ENCODE peak calls at places on chromosomes 16 and 17, in six cellular contexts. V is activated CD8-positive, alpha-beta T cell treated with anti-CD3 and anti-CD28 coated beads for 36 hours; Y is mucosa of descending colon; B is fibroblast of the aortic adventitia; F is cardiac fibroblast; C is stomach. N is an unnamed sample.

GRCh38 chr17:48725294-48726064 is 2.5 kb downstream of the PRAC2 start:
- DNase-seq in B (no peak), Y (peak; percentile 19), C (no peak), V (no peak), F (no peak), N (no peak)

GRCh38 chr16:77993111-77993571 is 29.2 kb upstream of the CLEC3A start:
- DNase-seq in B (peak; percentile 77), V (no peak), C (no peak), F (no peak), Y (peak; percentile 9), N (no peak)

GRCh38 chr16:61237804-61238485 is 798.3 kb downstream of the CDH8 start:
- DNase-seq in B (no peak), F (no peak), V (no peak), C (no peak), Y (no peak), N (no peak)

GRCh38 chr17:46878055-46878454 is 26.7 kb downstream of the WNT9B start:
- DNase-seq in B (no peak), V (no peak), F (no peak), Y (peak; percentile 6), C (no peak), N (no peak)

GRCh38 chr17:10875984-10876555 is 38.2 kb upstream of the PIRT start:
- DNase-seq in V (peak; percentile 58), Y (peak; percentile 73), B (peak; percentile 27), C (peak; percentile 63), F (peak; percentile 26), N (peak; percentile 30)

GRCh38 chr16:21300309-21301167 is 22.4 kb upstream of the CRYM start:
- DNase-seq in C (peak; percentile 96), F (peak; percentile 100), Y (peak; percentile 100), B (peak; percentile 100), V (peak; percentile 73), N (peak; percentile 85)

GRCh38 chr16:78773316-78773715 is 673.9 kb downstream of the WWOX start:
- DNase-seq in F (no peak), Y (no peak), V (no peak), B (no peak), C (no peak), N (no peak)

GRCh38 chr16:30399435-30400186 is 4.4 kb downstream of the ZNF48 start:
- DNase-seq in B (no peak), F (no peak), V (no peak), Y (no peak), C (no peak), N (no peak)

GRCh38 chr16:22624038-22624656 is 113.5 kb downstream of the NPIPB5 start:
- DNase-seq in F (no peak), Y (no peak), C (no peak), B (no peak), V (no peak), N (no peak)

GRCh38 chr17:32487460-32488176 is 825 bp downstream of the CDK5R1 start:
- DNase-seq in V (peak; percentile 54), C (no peak), B (no peak), F (peak; percentile 12), Y (no peak), N (peak; percentile 69)

GRCh38 chr17:7404737-7405412 is 978 bp upstream of the TMEM256 start:
- DNase-seq in C (peak; percentile 60), V (no peak), Y (no peak), F (peak; percentile 26), B (peak; percentile 11), N (peak; percentile 81)

GRCh38 chr17:7405413-7405881 is 1.6 kb upstream of the TMEM256 start:
- DNase-seq in F (no peak), Y (no peak), V (no peak), B (peak; percentile 9), C (no peak), N (no peak)

GRCh38 chr17:7405882-7406825 is 1.5 kb upstream of the NLGN2 start:
- DNase-seq in Y (no peak), V (no peak), C (no peak), B (no peak), F (no peak), N (no peak)

GRCh38 chr17:7403043-7403901 is 625 bp downstream of the TMEM256 start:
- DNase-seq in C (peak; percentile 33), F (no peak), Y (peak; percentile 72), V (peak; percentile 55), B (no peak), N (no peak)

GRCh38 chr17:7403902-7404736 is at the start of gene TMEM256:
- DNase-seq in Y (peak; percentile 98), V (peak; percentile 99), B (peak; percentile 99), F (peak; percentile 100), C (peak; percentile 99), N (peak; percentile 97)
- TF ChIP-seq CTCF in Y (no peak), V (no peak), B (peak; percentile 11), F (no peak), C (no peak), N (no peak)

DNA sequence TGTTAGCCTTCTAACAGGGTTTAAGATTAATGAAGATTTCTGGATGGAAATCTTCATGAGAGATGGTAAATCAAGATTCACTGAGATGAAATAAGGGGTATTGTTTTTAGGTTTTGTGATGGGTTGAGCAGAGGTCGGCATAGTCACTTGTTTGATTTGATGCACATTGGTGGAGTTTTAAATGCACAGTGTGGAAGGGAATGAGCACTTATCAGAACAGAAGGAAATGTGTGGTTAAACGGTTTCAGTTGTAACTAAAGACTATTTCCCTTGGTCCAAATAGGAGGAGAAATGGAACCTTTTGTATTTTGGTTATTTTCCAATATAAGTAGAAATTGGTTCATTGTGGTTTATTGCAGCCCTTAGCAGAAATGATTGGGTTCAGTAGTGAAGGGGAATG is 34.1 kb downstream of the CBFB start:
- DNase-seq in C (no peak), F (no peak), Y (no peak), B (no peak), V (no peak), N (no peak)
- TF ChIP-seq CTCF in C (no peak), F (no peak), Y (no peak), B (no peak), V (no peak), N (no peak)

DNA sequence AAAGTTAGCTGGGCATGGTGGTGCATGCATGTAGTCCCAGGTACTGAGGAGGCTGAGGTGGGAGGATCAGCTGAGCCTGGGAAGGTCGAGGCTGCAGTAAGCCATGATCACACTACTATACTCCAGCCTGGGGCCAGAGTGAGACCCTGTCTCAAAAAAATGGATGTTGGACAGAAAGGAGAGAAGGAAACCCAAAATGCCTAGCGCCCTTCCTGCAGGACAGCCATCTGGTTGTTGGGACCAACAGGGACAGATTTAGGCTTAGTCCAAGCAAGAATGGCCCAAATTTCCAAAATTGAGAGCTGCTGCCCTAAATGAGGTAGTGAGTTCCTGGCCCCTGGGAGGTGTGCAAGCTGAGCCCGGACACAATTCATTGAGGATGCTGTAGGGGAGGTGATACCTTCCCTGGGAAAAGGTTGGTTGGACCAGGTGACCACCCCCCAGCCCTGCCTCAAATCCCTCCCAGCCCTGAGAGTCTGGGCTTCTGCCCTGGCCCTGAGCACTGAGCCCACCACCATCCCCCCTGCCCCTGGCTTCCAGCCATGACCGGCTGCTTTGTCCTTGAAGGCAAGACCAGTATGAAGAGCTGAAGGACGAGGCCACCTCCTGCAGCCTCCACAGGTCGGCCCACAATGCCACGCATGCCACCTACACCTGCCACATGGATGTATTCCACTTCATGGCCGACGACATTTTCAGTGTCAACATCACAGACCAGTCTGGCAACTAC is 35.1 kb downstream of the IL21R start:
- DNase-seq in B (no peak), C (peak; percentile 24), Y (no peak), V (peak; percentile 0), F (no peak), N (no peak)
- TF ChIP-seq CTCF in B (no peak), C (no peak), Y (no peak), V (no peak), F (no peak), N (no peak)

DNA sequence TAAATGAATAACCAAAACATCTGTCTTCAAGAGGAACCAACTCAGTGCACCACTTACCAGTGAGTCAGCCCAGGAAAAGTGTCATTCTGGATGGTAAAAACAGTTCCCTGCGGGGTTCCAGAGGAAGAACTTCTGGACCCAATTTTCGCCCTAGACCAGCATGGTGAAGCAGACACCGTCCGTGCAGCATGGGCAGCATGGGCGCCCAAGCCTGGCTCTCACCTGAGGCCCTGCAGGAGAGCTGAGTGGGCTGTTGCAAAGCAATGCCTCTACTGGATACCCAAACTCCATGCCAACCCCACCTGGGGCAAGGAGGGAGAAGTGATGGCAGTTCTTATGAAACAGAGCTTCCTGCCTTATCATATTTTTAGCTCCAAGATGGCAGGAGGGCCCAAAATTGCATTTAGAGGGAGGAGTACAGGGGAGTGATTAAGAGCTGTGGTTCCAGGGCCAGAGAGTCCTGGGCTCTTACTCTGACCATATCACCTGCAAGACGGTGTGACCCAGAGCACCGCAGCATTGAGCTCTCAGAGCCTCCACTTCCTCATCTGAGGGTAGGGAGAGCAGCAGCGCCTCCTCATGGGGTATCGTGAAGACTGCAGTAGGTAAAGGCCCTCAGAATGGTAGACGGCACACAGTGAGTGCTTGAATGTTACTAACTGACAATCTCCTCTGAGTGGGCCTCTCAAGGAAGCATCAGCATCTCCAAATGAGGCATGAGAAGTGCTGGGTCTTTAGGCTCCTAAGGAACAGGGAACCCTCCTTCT is 16.6 kb upstream of the INPP5K start:
- DNase-seq in B (no peak), V (peak; percentile 64), Y (no peak), C (no peak), F (peak; percentile 20), N (no peak)
- TF ChIP-seq CTCF in B (no peak), V (peak; percentile 33), Y (no peak), C (no peak), F (peak; percentile 27), N (peak; percentile 51)

DNA sequence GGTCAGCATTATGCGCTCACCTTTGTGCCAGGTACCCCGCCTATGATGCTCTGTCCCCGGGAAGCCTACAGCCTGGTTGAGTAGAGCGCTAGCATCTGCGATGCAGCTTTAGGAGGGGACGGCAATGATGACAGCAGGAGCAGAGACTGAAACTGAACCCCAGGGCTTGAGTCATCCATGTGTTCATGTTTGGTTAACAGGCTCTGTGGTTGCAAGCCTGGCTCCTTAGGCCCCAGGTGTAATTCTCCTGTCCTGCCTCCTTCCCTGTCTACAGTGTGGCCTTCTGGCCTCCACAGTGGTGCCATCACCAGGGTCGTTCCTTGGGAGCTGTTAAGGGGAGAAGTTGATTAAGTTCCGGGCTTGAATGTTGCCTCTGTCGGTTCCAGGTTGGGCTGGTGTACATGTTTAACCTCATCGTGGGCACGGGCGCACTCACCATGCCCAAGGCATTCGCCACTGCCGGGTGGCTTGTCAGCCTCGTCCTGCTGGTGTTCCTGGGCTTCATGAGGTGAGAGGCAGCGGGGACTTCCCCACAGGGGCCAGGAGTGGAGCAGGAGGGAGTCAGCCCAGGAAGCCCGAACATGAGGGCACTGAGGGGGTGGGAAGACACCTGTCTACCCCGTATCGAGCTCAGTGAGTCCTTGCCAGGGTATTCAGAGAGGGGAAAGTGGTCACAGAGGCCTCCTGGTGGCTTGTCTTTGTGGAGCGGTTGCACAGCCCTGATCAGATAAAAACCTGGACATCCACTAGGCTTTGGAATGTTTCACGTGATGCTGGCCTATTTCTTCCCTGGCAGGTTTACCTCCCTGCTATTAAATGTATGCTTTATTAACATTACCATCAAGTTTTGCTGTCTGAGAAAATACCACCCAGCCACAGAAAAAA is 9.2 kb upstream of the NAT9 start:
- DNase-seq in B (no peak), Y (no peak), F (no peak), V (peak; percentile 65), C (no peak), N (no peak)
- TF ChIP-seq CTCF in B (no peak), Y (no peak), F (no peak), V (no peak), C (no peak), N (no peak)